ENCODE peak calls at places on chromosomes 1 and 21, in five cellular contexts. A is IMR-90, N is hepatocyte, L is small intestine, Y is adrenal gland. R is an unnamed sample.

GRCh38 chr1:202101182-202101581 is 21.5 kb upstream of the GPR37L1 start:
- DNase-seq in A (no peak), N (no peak), L (peak), Y (no peak), R (peak)

GRCh38 chr1:17826165-17826488 is 71.0 kb downstream of the ACTL8 start:
- DNase-seq in Y (peak), N (peak), L (peak), A (peak), R (peak)

GRCh38 chr1:37561794-37562132 is 5.0 kb downstream of the DNALI1 start:
- DNase-seq in Y (no peak), N (no peak), A (peak), L (no peak), R (peak)

GRCh38 chr1:222618880-222619321 is 1.0 kb downstream of the MIA3 start:
- DNase-seq in N (peak), Y (peak), L (peak), A (peak), R (peak)

GRCh38 chr1:119542492-119542946 is 35.5 kb downstream of the HSD3B1 start:
- DNase-seq in N (no peak), Y (no peak), A (no peak), L (no peak), R (no peak)

GRCh38 chr1:168823988-168824387 is 95.0 kb upstream of the DPT start:
- DNase-seq in A (no peak), N (no peak), Y (no peak), L (no peak), R (no peak)

GRCh38 chr1:160365325-160365724 is 1.5 kb upstream of the NHLH1 start:
- DNase-seq in N (no peak), L (no peak), Y (no peak), A (no peak), R (no peak)

GRCh38 chr1:85296980-85297379 is 20.5 kb upstream of the BCL10 start:
- DNase-seq in N (no peak), Y (no peak), L (no peak), A (peak), R (no peak)

GRCh38 chr1:97630281-97630680 is 290.6 kb downstream of the DPYD start:
- DNase-seq in Y (no peak), A (no peak), N (no peak), L (no peak), R (no peak)

GRCh38 chr1:200306954-200307754 is 102.7 kb downstream of the ZNF281 start:
- DNase-seq in Y (no peak), A (peak), N (peak), L (peak), R (no peak)

GRCh38 chr1:17427696-17428660 is 11.5 kb downstream of the RCC2 start:
- DNase-seq in N (no peak), A (no peak), L (peak), Y (no peak), R (peak)

GRCh38 chr1:201885531-201886075 is 3.1 kb upstream of the SHISA4 start:
- DNase-seq in Y (peak), N (no peak), L (no peak), A (peak), R (no peak)

GRCh38 chr1:222784371-222784770 is 30.5 kb upstream of the DISP1 start:
- DNase-seq in A (no peak), N (no peak), L (no peak), Y (no peak), R (no peak)

GRCh38 chr1:7561331-7561921 is 209.7 kb upstream of the VAMP3 start:
- DNase-seq in Y (no peak), A (peak), L (no peak), N (no peak), R (no peak)

GRCh38 chr1:46677339-46677738 is 5.7 kb downstream of the TEX38 start:
- DNase-seq in Y (no peak), L (no peak), A (no peak), N (no peak), R (no peak)

GRCh38 chr1:46679789-46680573 is 8.3 kb downstream of the TEX38 start:
- DNase-seq in Y (no peak), L (no peak), N (no peak), A (no peak), R (no peak)

GRCh38 chr1:46682064-46682463 is 10.4 kb downstream of the TEX38 start:
- DNase-seq in A (no peak), N (no peak), L (no peak), Y (no peak), R (no peak)

GRCh38 chr1:46684670-46685069 is 13.0 kb downstream of the TEX38 start:
- DNase-seq in Y (no peak), L (no peak), N (no peak), A (no peak), R (no peak)

GRCh38 chr1:46681333-46682034 is 9.8 kb downstream of the TEX38 start:
- DNase-seq in A (no peak), Y (no peak), N (no peak), L (no peak), R (no peak)
- H3K27ac ChIP-seq in A (no peak), Y (no peak), N (no peak), L (no peak), R (peak)

GRCh38 chr21:39078322-39079065 is 104.8 kb downstream of the PSMG1 start:
- DNase-seq in L (no peak), N (no peak), Y (no peak), A (no peak), R (no peak)
- H3K27ac ChIP-seq in L (no peak), N (peak), Y (peak), A (no peak), R (peak)

GRCh38 chr1:54377040-54377691 is 29.0 kb downstream of the SSBP3 start:
- DNase-seq in L (peak), N (no peak), A (peak), Y (peak), R (no peak)

GRCh38 chr1:54376085-54377039 is 29.8 kb downstream of the SSBP3 start:
- DNase-seq in Y (peak), A (no peak), L (peak), N (peak), R (no peak)

GRCh38 chr1:54372978-54373377 is 33.2 kb downstream of the SSBP3 start:
- DNase-seq in N (no peak), Y (no peak), L (no peak), A (no peak), R (no peak)

GRCh38 chr1:54374766-54375165 is 31.4 kb downstream of the SSBP3 start:
- DNase-seq in Y (no peak), N (no peak), A (no peak), L (no peak), R (no peak)

DNA sequence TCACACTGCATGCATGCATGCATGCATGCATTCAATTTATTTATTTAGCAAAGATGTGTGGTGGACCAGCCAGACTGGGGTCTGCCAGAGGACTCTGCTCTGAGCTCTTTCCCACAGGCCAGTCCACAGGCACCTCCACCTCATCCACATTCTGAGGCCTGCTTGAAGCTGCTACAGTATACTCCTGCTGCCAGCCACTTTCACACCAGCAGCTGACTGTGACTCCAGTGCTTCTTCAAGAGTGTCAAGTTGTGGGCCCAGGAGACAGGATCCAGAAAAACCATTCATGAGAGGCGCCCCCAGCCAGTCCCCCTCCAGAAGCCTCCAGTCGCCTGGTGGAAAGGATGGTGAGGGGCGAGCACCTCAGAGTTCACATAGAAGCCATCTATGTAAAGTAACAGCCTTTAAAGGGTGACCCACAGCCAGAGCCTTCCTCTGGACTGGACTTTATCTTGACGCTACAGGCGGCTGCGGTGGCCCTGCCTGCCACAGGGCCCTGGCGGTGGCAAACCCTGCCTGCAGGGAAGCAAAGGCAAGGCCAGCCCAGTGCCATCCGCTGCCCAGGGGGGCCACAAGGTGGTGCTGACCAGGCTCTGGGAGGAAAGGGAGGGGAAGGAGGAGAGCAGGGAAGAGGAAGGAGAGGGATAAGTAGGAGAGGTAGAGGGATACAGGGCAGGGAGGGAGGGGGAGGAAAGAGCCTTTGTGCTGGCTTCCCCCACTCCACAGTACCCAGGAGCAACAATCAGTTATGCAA is 30.7 kb downstream of the SSBP3 start:
- DNase-seq in A (no peak), N (no peak), Y (peak), L (no peak), R (no peak)
- H3K27ac ChIP-seq in A (no peak), N (no peak), Y (peak), L (no peak), R (no peak)

GRCh38 chr1:246571953-246572352 is 5.7 kb downstream of the CNST start:
- DNase-seq in N (no peak), Y (no peak), L (no peak), A (no peak), R (no peak)
- H3K27ac ChIP-seq in N (no peak), Y (no peak), L (no peak), A (no peak), R (no peak)